ENCODE peak calls at places on chromosomes 7 and 10, in four cellular contexts. S is HCT116, Q is K562, A is SK-N-SH. Y is an unnamed sample.

GRCh38 chr10:99569253-99569939 is 36.7 kb downstream of the NKX2-3 start:
- DNase-seq in S (no peak), Q (no peak), A (no peak), Y (no peak)

GRCh38 chr10:29687411-29688160 is 52.8 kb upstream of the SVIL start:
- DNase-seq in S (no peak), Q (no peak), A (no peak), Y (no peak)

GRCh38 chr7:21426286-21426957 is 1.5 kb upstream of the SP4 start:
- DNase-seq in S (no peak), Q (no peak), A (no peak), Y (no peak)

GRCh38 chr10:32132357-32132756 is 76.1 kb upstream of the KIF5B start:
- DNase-seq in S (no peak), Q (peak), A (no peak), Y (no peak)

GRCh38 chr10:31320598-31321211 is 1.7 kb downstream of the ZEB1 start:
- DNase-seq in S (no peak), Q (peak), A (peak), Y (no peak)

GRCh38 chr7:105204953-105205352 is 183.8 kb downstream of the SRPK2 start:
- DNase-seq in S (no peak), Q (no peak), A (no peak), Y (no peak)

GRCh38 chr10:104327745-104328635 is 10.3 kb downstream of the ITPRIP start:
- DNase-seq in S (no peak), Q (no peak), A (no peak), Y (no peak)

GRCh38 chr7:37198906-37199485 is 249.7 kb downstream of the ELMO1 start:
- DNase-seq in S (peak), Q (peak), A (peak), Y (peak)

GRCh38 chr7:140209866-140210609 is 33.3 kb upstream of the KDM7A start:
- DNase-seq in S (no peak), Q (no peak), A (no peak), Y (no peak)

GRCh38 chr10:101538481-101538880 is 49.6 kb downstream of the POLL start:
- DNase-seq in S (no peak), Q (no peak), A (no peak), Y (no peak)

GRCh38 chr7:96248405-96248804 is 73.5 kb downstream of the SLC25A13 start:
- DNase-seq in S (no peak), Q (no peak), A (no peak), Y (no peak)

GRCh38 chr10:130804778-130805634 is 506.5 kb downstream of the TCERG1L start:
- DNase-seq in S (no peak), Q (no peak), A (peak), Y (no peak)

GRCh38 chr10:99676435-99676834 is 17.1 kb downstream of the ENTPD7 start:
- DNase-seq in S (no peak), Q (no peak), A (no peak), Y (no peak)

GRCh38 chr7:36472141-36472729 is 82.6 kb downstream of the ANLN start:
- DNase-seq in S (no peak), Q (no peak), A (no peak), Y (no peak)

GRCh38 chr10:34002896-34003295 is 668.4 kb upstream of the NRP1 start:
- DNase-seq in S (no peak), Q (no peak), A (no peak), Y (no peak)

GRCh38 chr7:128084896-128085608 is 53.8 kb upstream of the LRRC4 start:
- DNase-seq in S (no peak), Q (no peak), A (peak), Y (no peak)

GRCh38 chr7:47710201-47710935 is 128.5 kb upstream of the TNS3 start:
- DNase-seq in S (no peak), Q (no peak), A (no peak), Y (no peak)

GRCh38 chr7:98997836-98998235 is 119.5 kb downstream of the TRRAP start:
- DNase-seq in S (no peak), Q (no peak), A (no peak), Y (no peak)
- TF ChIP-seq JUND in S (no peak), Q (no peak), A (no peak), Y (no peak)

GRCh38 chr7:20083781-20084180 is 133.4 kb downstream of the MACC1 start:
- DNase-seq in S (no peak), Q (no peak), A (no peak), Y (peak)
- TF ChIP-seq JUND in S (peak), Q (no peak), A (no peak), Y (no peak)

DNA sequence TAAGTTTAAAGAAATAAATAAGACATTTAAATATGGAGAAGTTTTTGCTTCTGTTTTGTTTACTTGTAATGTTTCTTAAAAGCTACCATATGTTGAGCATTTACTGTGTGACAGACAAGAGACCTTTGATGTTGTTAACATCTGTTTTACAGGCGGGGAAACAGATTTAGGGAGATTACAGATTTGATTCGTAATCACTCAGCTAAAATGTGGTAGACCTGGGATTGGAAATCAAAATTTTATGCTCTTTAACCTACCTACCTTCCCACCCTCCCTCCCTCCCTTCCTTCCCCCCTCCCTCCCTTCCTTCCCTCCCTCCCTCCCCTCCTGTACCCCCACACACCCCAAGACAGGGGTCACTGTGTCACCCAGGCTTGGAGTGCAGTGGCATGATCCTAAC is 11.7 kb downstream of the LCOR start:
- DNase-seq in S (no peak), Q (no peak), A (no peak), Y (no peak)
- TF ChIP-seq JUND in S (no peak), Q (no peak), A (no peak), Y (no peak)

GRCh38 chr10:7561216-7561893 is 105.4 kb downstream of the ITIH5 start:
- DNase-seq in S (no peak), Q (no peak), A (no peak), Y (no peak)

GRCh38 chr10:7560519-7560918 is 106.2 kb downstream of the ITIH5 start:
- DNase-seq in S (no peak), Q (no peak), A (no peak), Y (no peak)

GRCh38 chr10:7562026-7562425 is 104.7 kb downstream of the ITIH5 start:
- DNase-seq in S (no peak), Q (no peak), A (no peak), Y (no peak)

GRCh38 chr10:7559447-7559846 is 107.3 kb downstream of the ITIH5 start:
- DNase-seq in S (no peak), Q (no peak), A (no peak), Y (no peak)

GRCh38 chr10:7558036-7558435 is 108.7 kb downstream of the ITIH5 start:
- DNase-seq in S (no peak), Q (no peak), A (no peak), Y (no peak)
- TF ChIP-seq JUND in S (no peak), Q (no peak), A (no peak), Y (no peak)

GRCh38 chr7:400901-401485 is 111.0 kb downstream of the FOXL3 start:
- DNase-seq in S (no peak), Q (no peak), A (no peak), Y (no peak)
- TF ChIP-seq JUND in S (no peak), Q (no peak), A (no peak), Y (no peak)

DNA sequence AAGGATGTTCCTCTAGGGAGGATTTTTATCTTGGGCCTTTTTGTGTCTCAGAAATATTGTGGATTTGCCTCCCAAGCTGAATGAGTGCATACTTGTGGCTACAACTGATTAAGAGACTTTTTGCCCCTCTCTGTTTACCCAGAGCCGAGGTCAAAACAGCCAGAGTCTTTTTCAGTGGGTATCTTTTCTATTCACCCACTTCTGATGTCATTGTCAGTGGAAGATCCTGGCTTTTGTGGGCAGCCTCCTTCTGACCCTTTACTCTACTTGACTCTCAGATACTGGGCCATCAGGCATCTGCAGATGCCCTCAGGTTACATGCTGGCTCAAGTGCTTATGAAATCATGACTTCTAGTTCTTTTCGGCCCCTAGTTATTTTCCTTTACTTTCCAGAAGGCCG is 19.6 kb upstream of the PIP4K2A start:
- DNase-seq in S (no peak), Q (peak), A (no peak), Y (no peak)
- TF ChIP-seq JUND in S (no peak), Q (no peak), A (no peak), Y (no peak)

Y was measured in T47D.